ENCODE peak calls at places on chromosome 22, in seven cellular contexts. Q, B, S, L, O, M and T are unnamed samples.

GRCh38 chr22:46250783-46251125 is 661 bp upstream of the CDPF1 start:
- DNase-seq in Q (no peak), B (no peak), S (no peak), L (no peak), O (no peak), M (no peak), T (no peak)

GRCh38 chr22:33062402-33062801 is 4.2 kb upstream of the SYN3 start:
- DNase-seq in Q (no peak), B (no peak), S (no peak), L (no peak), O (no peak), M (no peak), T (no peak)

GRCh38 chr22:24542641-24543040 is 12.3 kb downstream of the GUCD1 start:
- DNase-seq in Q (no peak), B (no peak), S (no peak), L (no peak), O (no peak), M (no peak), T (no peak)

GRCh38 chr22:28299329-28299728 is 380.3 kb upstream of the PITPNB start:
- DNase-seq in Q (no peak), B (no peak), S (no peak), L (no peak), O (no peak), M (no peak), T (no peak)

GRCh38 chr22:47776329-47776728 is 1013.9 kb downstream of the TBC1D22A start:
- DNase-seq in Q (no peak), B (no peak), S (no peak), L (no peak), O (peak), M (no peak), T (no peak)

GRCh38 chr22:46201059-46201757 is 48.9 kb downstream of the CDPF1 start:
- DNase-seq in Q (no peak), B (no peak), S (no peak), L (no peak), O (no peak), M (peak), T (no peak)

GRCh38 chr22:46041642-46042041 is 64.7 kb upstream of the WNT7B start:
- DNase-seq in Q (no peak), B (no peak), S (no peak), L (no peak), O (peak), M (no peak), T (no peak)

GRCh38 chr22:39362271-39362670 is 12.5 kb downstream of the SYNGR1 start:
- DNase-seq in Q (no peak), B (no peak), S (no peak), L (no peak), O (no peak), M (no peak), T (no peak)

GRCh38 chr22:28341001-28341400 is 338.6 kb downstream of the TTC28 start:
- DNase-seq in Q (peak), B (no peak), S (peak), L (no peak), O (no peak), M (peak), T (no peak)

GRCh38 chr22:44215287-44215686 is 34.6 kb downstream of the PARVG start:
- DNase-seq in Q (no peak), B (no peak), S (no peak), L (no peak), O (no peak), M (no peak), T (peak)

GRCh38 chr22:22770280-22770871 is 117.2 kb upstream of the IGLL5 start:
- DNase-seq in Q (peak), B (no peak), S (peak), L (peak), O (peak), M (peak), T (peak)

GRCh38 chr22:36884314-36885158 is 23.7 kb downstream of the NCF4 start:
- DNase-seq in Q (peak), B (no peak), S (no peak), L (no peak), O (no peak), M (no peak), T (no peak)

GRCh38 chr22:49325531-49326395 is 501.9 kb downstream of the BRD1 start:
- DNase-seq in Q (no peak), B (no peak), S (no peak), L (peak), O (peak), M (no peak), T (peak)

GRCh38 chr22:17411213-17411612 is 42.0 kb downstream of the CECR2 start:
- DNase-seq in Q (peak), B (no peak), S (no peak), L (no peak), O (no peak), M (no peak), T (no peak)

GRCh38 chr22:36430863-36431262 is 43.1 kb upstream of the MYH9 start:
- DNase-seq in Q (no peak), B (no peak), S (peak), L (no peak), O (no peak), M (no peak), T (no peak)

GRCh38 chr22:23237841-23238240 is 57.5 kb downstream of the BCR start:
- DNase-seq in Q (no peak), B (no peak), S (no peak), L (no peak), O (no peak), M (no peak), T (no peak)

GRCh38 chr22:38756631-38757463 is 1.0 kb upstream of the SUN2 start:
- DNase-seq in Q (no peak), B (no peak), S (no peak), L (no peak), O (peak), M (no peak), T (no peak)

GRCh38 chr22:47357086-47357485 is 594.6 kb downstream of the TBC1D22A start:
- DNase-seq in Q (no peak), B (no peak), S (no peak), L (peak), O (no peak), M (no peak), T (no peak)

GRCh38 chr22:37330200-37331033 is 48.1 kb downstream of the CYTH4 start:
- DNase-seq in Q (peak), B (no peak), S (peak), L (no peak), O (no peak), M (peak), T (no peak)

GRCh38 chr22:50733521-50734342 is 4.3 kb upstream of the ACR start:
- DNase-seq in Q (peak), B (no peak), S (peak), L (peak), O (peak), M (no peak), T (peak)

GRCh38 chr22:39325392-39325932 is 6.0 kb upstream of the RPL3 start:
- DNase-seq in Q (no peak), B (no peak), S (peak), L (no peak), O (no peak), M (no peak), T (no peak)

GRCh38 chr22:40681451-40681850 is 2.2 kb downstream of the MCHR1 start:
- DNase-seq in Q (no peak), B (no peak), S (no peak), L (no peak), O (no peak), M (no peak), T (no peak)

GRCh38 chr22:22151308-22151707 is 93.3 kb upstream of the VPREB1 start:
- DNase-seq in Q (no peak), B (no peak), S (no peak), L (no peak), O (no peak), M (no peak), T (no peak)

GRCh38 chr22:37310815-37311595 is 28.7 kb downstream of the CYTH4 start:
- DNase-seq in Q (no peak), B (no peak), S (no peak), L (no peak), O (no peak), M (no peak), T (no peak)

GRCh38 chr22:43580351-43580750 is 168.5 kb downstream of the MPPED1 start:
- DNase-seq in Q (no peak), B (no peak), S (no peak), L (no peak), O (no peak), M (no peak), T (no peak)

GRCh38 chr22:36323182-36323854 is 64.4 kb downstream of the MYH9 start:
- DNase-seq in Q (peak), B (no peak), S (peak), L (no peak), O (peak), M (no peak), T (no peak)

GRCh38 chr22:36773935-36774334 is 2.0 kb downstream of the IFT27 start:
- DNase-seq in Q (peak), B (no peak), S (peak), L (no peak), O (no peak), M (peak), T (no peak)

DNA sequence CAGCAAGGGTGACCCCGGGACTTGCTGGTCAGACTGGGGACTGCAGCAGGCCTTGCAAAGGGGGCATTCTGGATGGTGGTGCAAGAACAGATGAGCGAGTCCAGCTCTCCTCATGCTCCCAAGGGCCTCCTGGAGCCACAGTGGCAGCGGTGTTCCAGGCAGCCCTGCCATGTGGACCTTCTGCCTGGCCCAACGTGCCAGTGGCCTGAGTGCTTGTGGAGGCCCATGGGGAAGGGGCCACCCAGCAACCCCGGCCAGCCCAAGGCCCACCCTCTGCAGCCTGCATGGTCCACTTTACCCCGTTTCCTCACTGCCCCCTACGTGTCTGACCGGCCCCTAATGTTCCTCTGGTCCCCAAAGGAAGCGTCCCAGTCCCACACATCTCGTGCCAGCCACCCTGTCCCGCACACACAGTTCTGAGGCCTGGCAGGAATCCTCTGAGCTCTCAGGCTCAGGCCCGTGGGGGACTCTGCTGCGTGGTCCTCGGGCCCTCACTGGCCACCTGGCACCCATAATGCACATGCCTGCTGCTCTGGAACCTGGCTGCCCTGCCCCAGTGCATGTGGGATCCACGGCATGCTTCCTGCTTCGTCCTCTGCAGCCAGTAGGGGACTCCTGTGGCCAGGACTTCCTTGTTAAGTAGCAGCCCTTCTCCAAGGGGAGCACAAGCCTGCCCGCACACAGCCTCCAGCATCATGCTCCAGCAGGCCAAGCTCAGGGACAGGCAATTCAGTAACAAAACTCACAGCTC is 85.5 kb downstream of the DGCR2 start:
- DNase-seq in Q (peak), B (no peak), S (peak), L (peak), O (peak), M (no peak), T (no peak)
- TF ChIP-seq CTCF in Q (peak), B (no peak), S (no peak), L (no peak), O (no peak), M (peak), T (no peak)

GRCh38 chr22:20989323-20990138 is 7.4 kb downstream of the LZTR1 start:
- DNase-seq in Q (peak), B (no peak), S (no peak), L (no peak), O (peak), M (no peak), T (no peak)
- TF ChIP-seq CTCF in Q (no peak), B (no peak), S (no peak), L (no peak), O (no peak), M (no peak), T (no peak)

GRCh38 chr22:31840581-31840980 is 86.8 kb downstream of the DEPDC5 start:
- DNase-seq in Q (no peak), B (no peak), S (no peak), L (no peak), O (no peak), M (no peak), T (no peak)

GRCh38 chr22:31833930-31834329 is 80.1 kb downstream of the DEPDC5 start:
- DNase-seq in Q (no peak), B (no peak), S (no peak), L (no peak), O (no peak), M (no peak), T (no peak)

GRCh38 chr22:31838917-31839316 is 85.1 kb downstream of the DEPDC5 start:
- DNase-seq in Q (no peak), B (no peak), S (no peak), L (no peak), O (no peak), M (peak), T (no peak)

GRCh38 chr22:31839986-31840385 is 86.2 kb downstream of the DEPDC5 start:
- DNase-seq in Q (no peak), B (no peak), S (no peak), L (no peak), O (no peak), M (no peak), T (no peak)

DNA sequence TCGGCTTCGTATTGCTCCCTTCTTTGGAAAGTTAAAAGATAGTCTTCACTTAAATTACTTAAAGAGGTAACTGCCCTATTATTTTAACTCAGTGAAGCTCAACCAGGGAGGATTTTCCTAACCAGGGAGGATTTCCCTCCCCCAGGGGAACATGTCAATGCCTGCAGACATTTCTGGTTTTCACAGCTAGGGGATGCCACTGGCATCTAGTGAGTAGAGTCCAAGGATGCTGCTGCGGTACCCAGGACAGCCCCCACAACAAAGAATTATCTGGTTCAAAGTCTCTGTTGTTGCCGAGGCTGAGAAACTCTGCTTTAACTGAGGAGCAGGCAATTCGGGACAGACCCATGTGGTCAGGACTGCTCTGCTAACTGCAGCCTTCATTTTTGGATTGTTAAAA is 82.2 kb downstream of the DEPDC5 start:
- DNase-seq in Q (no peak), B (no peak), S (no peak), L (no peak), O (no peak), M (no peak), T (no peak)
- TF ChIP-seq CTCF in Q (no peak), B (no peak), S (no peak), L (no peak), O (no peak), M (peak), T (no peak)

GRCh38 chr22:27110985-27111451 is 453.6 kb downstream of the MIAT start:
- DNase-seq in Q (peak), B (no peak), S (no peak), L (no peak), O (no peak), M (no peak), T (no peak)
- TF ChIP-seq CTCF in Q (no peak), B (no peak), S (no peak), L (no peak), O (no peak), M (no peak), T (no peak)